ENCODE peak calls at places on chromosomes 7 and 10, in ten cellular contexts. G, T, P, K, Z, Q, I, N, F and L are unnamed samples.

GRCh38 chr10:77182803-77183202 is 454.8 kb downstream of the KCNMA1 start:
- DNase-seq in T (no peak), N (no peak), G (no peak), P (no peak), Z (no peak), K (no peak), F (no peak), I (no peak), Q (no peak), L (no peak)

GRCh38 chr10:14092749-14093148 is 238.0 kb downstream of the FRMD4A start:
- DNase-seq in P (no peak), K (no peak), I (no peak), T (no peak), Q (no peak), F (no peak), Z (no peak), G (no peak), N (no peak), L (no peak)

GRCh38 chr10:49110684-49111319 is 4.5 kb downstream of the VSTM4 start:
- DNase-seq in K (no peak), N (no peak), Q (no peak), Z (no peak), P (no peak), I (no peak), F (no peak), T (no peak), G (no peak), L (no peak)

GRCh38 chr7:106112972-106113421 is 885 bp upstream of the SYPL1 start:
- DNase-seq in I (no peak), Q (no peak), P (no peak), F (no peak), N (no peak), K (no peak), G (no peak), T (no peak), Z (no peak), L (no peak)

GRCh38 chr7:134943785-134944400 is 42.4 kb upstream of the AGBL3 start:
- DNase-seq in I (no peak), Q (no peak), N (peak), T (no peak), K (no peak), G (peak), P (no peak), F (peak), Z (no peak), L (no peak)

GRCh38 chr10:126397166-126397565 is 8.9 kb upstream of the ADAM12 start:
- DNase-seq in Z (no peak), T (no peak), P (no peak), K (no peak), Q (no peak), G (no peak), N (no peak), F (no peak), I (peak), L (no peak)

GRCh38 chr10:78852856-78853255 is 215.9 kb upstream of the ZMIZ1 start:
- DNase-seq in P (no peak), Z (no peak), Q (no peak), T (no peak), N (no peak), I (no peak), F (peak), K (no peak), G (no peak), L (peak)

GRCh38 chr7:67753891-67754290 is 757.3 kb downstream of the TYW1 start:
- DNase-seq in K (no peak), P (no peak), N (peak), Z (no peak), G (no peak), F (peak), I (peak), Q (no peak), T (no peak), L (no peak)

GRCh38 chr10:117926491-117926890 is 120.2 kb downstream of the RAB11FIP2 start:
- DNase-seq in N (no peak), Z (no peak), P (no peak), T (no peak), I (no peak), Q (no peak), G (peak), K (no peak), F (no peak), L (no peak)

GRCh38 chr7:66877577-66878300 is 43.3 kb upstream of the TMEM248 start:
- DNase-seq in I (peak), Z (no peak), Q (no peak), F (no peak), P (no peak), T (no peak), G (peak), K (no peak), N (no peak), L (no peak)

GRCh38 chr10:43138757-43139241 is 554 bp downstream of the CSGALNACT2 start:
- DNase-seq in K (no peak), F (peak), Z (peak), I (peak), Q (peak), T (peak), G (peak), N (no peak), P (peak), L (no peak)

GRCh38 chr10:101032637-101033201 is 1.7 kb downstream of the SFXN3 start:
- DNase-seq in P (peak), I (peak), Q (peak), G (peak), T (peak), K (no peak), F (peak), Z (no peak), N (peak), L (peak)

GRCh38 chr7:136635755-136636154 is 232.7 kb upstream of the CHRM2 start:
- DNase-seq in N (no peak), I (no peak), T (no peak), F (no peak), P (no peak), Q (no peak), G (no peak), Z (no peak), K (no peak), L (no peak)

GRCh38 chr10:80356563-80356999 is at the start of the genes DYDC1 and DYDC2:
- DNase-seq in Z (peak), N (no peak), T (peak), P (no peak), I (peak), F (no peak), G (peak), Q (no peak), K (no peak), L (peak)

GRCh38 chr7:11551470-11551869 is 280.5 kb downstream of the THSD7A start:
- DNase-seq in N (no peak), I (no peak), T (no peak), Z (no peak), G (no peak), P (no peak), F (no peak), Q (no peak), K (no peak), L (no peak)

GRCh38 chr10:47414752-47415519 is 30.8 kb upstream of the ZNF488 start:
- DNase-seq in T (no peak), Z (no peak), Q (no peak), N (no peak), K (no peak), F (no peak), G (no peak), I (no peak), P (no peak), L (no peak)

GRCh38 chr7:28956608-28957063 is 1.5 kb downstream of the TRIL start:
- DNase-seq in G (no peak), Q (no peak), K (no peak), I (peak), T (no peak), N (peak), P (no peak), F (peak), Z (no peak), L (peak)

GRCh38 chr7:22499044-22499443 is 944 bp downstream of the STEAP1B start:
- DNase-seq in F (no peak), K (no peak), Z (no peak), P (no peak), T (no peak), G (no peak), Q (no peak), I (no peak), N (no peak), L (no peak)

GRCh38 chr7:130356121-130356759 is 11.6 kb downstream of the CPA5 start:
- DNase-seq in K (peak), N (peak), P (peak), Q (no peak), I (peak), F (peak), T (no peak), G (no peak), Z (no peak), L (no peak)

GRCh38 chr7:1101580-1102431 is 13.9 kb downstream of the GPER1 start:
- DNase-seq in G (no peak), T (no peak), N (peak), F (no peak), I (no peak), K (no peak), P (no peak), Q (no peak), Z (no peak), L (no peak)

GRCh38 chr7:30974605-30975256 is 11.0 kb downstream of the GHRHR start:
- DNase-seq in I (peak), N (peak), F (peak), G (no peak), Z (no peak), T (no peak), P (no peak), Q (no peak), K (no peak), L (peak)

GRCh38 chr7:127833641-127834040 is 181.6 kb downstream of the SND1 start:
- DNase-seq in Q (no peak), N (no peak), G (no peak), P (no peak), F (no peak), I (peak), K (no peak), Z (no peak), T (no peak), L (no peak)

GRCh38 chr10:129678186-129678585 is 211.1 kb downstream of the MGMT start:
- DNase-seq in I (no peak), G (no peak), T (no peak), Z (no peak), N (no peak), K (no peak), Q (no peak), F (no peak), P (no peak), L (no peak)

GRCh38 chr7:92643821-92644220 is 53.6 kb upstream of the FAM133B start:
- DNase-seq in I (no peak), K (no peak), G (no peak), T (no peak), F (no peak), Z (no peak), Q (no peak), P (no peak), N (no peak), L (no peak)

GRCh38 chr7:1192171-1192676 is 32.2 kb upstream of the ZFAND2A start:
- DNase-seq in Q (no peak), F (peak), T (no peak), I (peak), Z (no peak), N (no peak), K (peak), G (peak), P (peak), L (no peak)

GRCh38 chr10:70478191-70479160 is at the start of gene PALD1:
- DNase-seq in F (peak), G (peak), N (no peak), T (no peak), Z (peak), I (peak), P (no peak), Q (no peak), K (no peak), L (peak)

GRCh38 chr10:15043674-15044073 is at the start of gene OLAH:
- DNase-seq in K (no peak), T (no peak), Z (no peak), P (no peak), Q (no peak), G (no peak), I (peak), N (no peak), F (peak), L (no peak)

GRCh38 chr7:129550673-129551360 is 48.5 kb downstream of the SMKR1 start:
- DNase-seq in P (no peak), F (no peak), Z (no peak), G (no peak), N (no peak), Q (no peak), K (peak), T (no peak), I (peak), L (no peak)

GRCh38 chr7:149468208-149468607 is 7.3 kb upstream of the ZNF777 start:
- DNase-seq in G (peak), P (peak), F (peak), N (no peak), I (no peak), K (peak), Z (no peak), T (no peak), Q (no peak), L (no peak)

GRCh38 chr10:20976891-20977684 is 80.0 kb upstream of the NEBL start:
- DNase-seq in K (no peak), G (no peak), F (no peak), P (no peak), Z (no peak), I (no peak), N (no peak), T (no peak), Q (no peak), L (no peak)

GRCh38 chr7:94315011-94315410 is 79.7 kb upstream of the COL1A2 start:
- DNase-seq in N (no peak), Q (no peak), F (peak), T (no peak), Z (no peak), G (no peak), P (no peak), K (no peak), I (no peak), L (no peak)

GRCh38 chr7:38796636-38797501 is 112.1 kb downstream of the VPS41 start:
- DNase-seq in I (peak), T (peak), P (peak), G (peak), F (peak), Z (no peak), K (peak), Q (peak), N (peak), L (peak)

GRCh38 chr7:135160098-135160857 is 10.2 kb downstream of the CYREN start:
- DNase-seq in F (peak), P (no peak), Q (no peak), G (peak), I (peak), K (no peak), N (no peak), Z (no peak), T (no peak), L (no peak)

GRCh38 chr10:67110286-67110685 is 184.4 kb downstream of the LRRTM3 start:
- DNase-seq in G (no peak), Q (no peak), F (no peak), Z (no peak), P (no peak), K (no peak), I (no peak), T (no peak), N (no peak), L (no peak)

GRCh38 chr10:11442001-11442773 is 169.3 kb downstream of the USP6NL start:
- DNase-seq in G (no peak), T (no peak), K (no peak), Z (no peak), I (no peak), P (no peak), F (no peak), N (no peak), Q (no peak), L (no peak)

GRCh38 chr10:7351905-7352304 is 58.9 kb downstream of the SFMBT2 start:
- DNase-seq in G (no peak), Q (no peak), T (no peak), I (no peak), N (no peak), F (no peak), P (no peak), Z (no peak), K (no peak), L (no peak)

GRCh38 chr7:16563281-16564022 is 36.8 kb downstream of the LRRC72 start:
- DNase-seq in N (no peak), I (no peak), P (no peak), T (no peak), G (no peak), Z (no peak), F (no peak), Q (no peak), K (no peak), L (no peak)

GRCh38 chr10:119207713-119208552 is 562 bp downstream of the GRK5 start:
- DNase-seq in K (no peak), G (peak), T (no peak), N (peak), Q (peak), P (no peak), Z (peak), I (peak), F (peak), L (peak)